ENCODE peak calls at places on chromosomes 13 and 19, in six cellular contexts. K, U, L, E, R and V are unnamed samples.

GRCh38 chr13:96421314-96421713 is 331.4 kb downstream of the HS6ST3 start:
- DNase-seq in U (no peak), E (no peak), K (no peak), R (no peak), L (no peak), V (no peak)

GRCh38 chr13:19957320-19958118 is 1.0 kb upstream of the ZMYM2 start:
- DNase-seq in E (peak), K (peak), R (peak), U (no peak), L (peak), V (no peak)

GRCh38 chr19:50332264-50333038 is 3.3 kb upstream of the KCNC3 start:
- DNase-seq in U (no peak), E (no peak), K (no peak), L (no peak), R (no peak), V (no peak)

GRCh38 chr19:18428837-18429674 is 8.9 kb downstream of the ISYNA1 start:
- DNase-seq in U (no peak), K (peak), L (peak), R (peak), E (peak), V (peak)

GRCh38 chr13:29464105-29464679 is 131.3 kb downstream of the SLC7A1 start:
- DNase-seq in L (no peak), K (no peak), E (no peak), U (no peak), R (no peak), V (no peak)

GRCh38 chr13:89678722-89679121 is 1668.8 kb upstream of the MIR17HG start:
- DNase-seq in R (no peak), L (no peak), E (no peak), K (no peak), U (no peak), V (no peak)

GRCh38 chr13:110815471-110816204 is 99.2 kb downstream of the ANKRD10 start:
- DNase-seq in K (no peak), R (no peak), L (no peak), E (no peak), U (no peak), V (no peak)

GRCh38 chr13:98972627-98973026 is 5.2 kb downstream of the DOCK9 start:
- DNase-seq in K (no peak), E (no peak), R (peak), U (peak), L (peak), V (peak)

GRCh38 chr13:98290261-98290660 is 113.2 kb upstream of the RNF113B start:
- DNase-seq in U (no peak), R (no peak), E (no peak), L (no peak), K (no peak), V (no peak)